ENCODE peak calls at places on chromosomes 2 and 18, in five cellular contexts. P is K562, I is H1, W is GM12878, X is HepG2. J is an unnamed sample.

GRCh38 chr2:215751200-215751910 is 262.0 kb downstream of the MREG start:
- DNase-seq in P (no peak), I (no peak), W (no peak), X (peak), J (no peak)

GRCh38 chr2:236054125-236054524 is 114.1 kb downstream of the GBX2 start:
- DNase-seq in P (no peak), I (no peak), W (no peak), X (no peak), J (no peak)

GRCh38 chr2:234840336-234840735 is 111.5 kb upstream of the SH3BP4 start:
- DNase-seq in P (no peak), I (peak), W (no peak), X (peak), J (peak)

GRCh38 chr2:181658444-181658843 is 1.5 kb upstream of the CERKL start:
- DNase-seq in P (no peak), I (no peak), W (no peak), X (no peak), J (peak)

GRCh38 chr2:213229814-213230213 is 54.5 kb upstream of the SPAG16 start:
- DNase-seq in P (no peak), I (no peak), W (no peak), X (peak), J (no peak)

GRCh38 chr18:21896732-21897336 is 156.2 kb downstream of the MIB1 start:
- DNase-seq in P (peak), I (no peak), W (no peak), X (no peak), J (peak)

GRCh38 chr2:78431241-78431640 is 594.3 kb upstream of the REG3G start:
- DNase-seq in P (no peak), I (no peak), W (no peak), X (no peak), J (no peak)

GRCh38 chr2:178258916-178259315 is 64.6 kb downstream of the OSBPL6 start:
- DNase-seq in P (no peak), I (no peak), W (no peak), X (no peak), J (no peak)

GRCh38 chr18:45107425-45107824 is 426.7 kb downstream of the SETBP1 start:
- DNase-seq in P (no peak), I (no peak), W (no peak), X (no peak), J (no peak)

GRCh38 chr2:70678576-70679143 is 89.3 kb downstream of the ADD2 start:
- DNase-seq in P (no peak), I (no peak), W (no peak), X (no peak), J (no peak)

GRCh38 chr2:10501980-10502802 is 54.1 kb upstream of the ODC1 start:
- DNase-seq in P (no peak), I (no peak), W (no peak), X (no peak), J (no peak)

GRCh38 chr2:20065885-20066602 is 14.6 kb upstream of the LAPTM4A start:
- DNase-seq in P (no peak), I (no peak), W (no peak), X (peak), J (no peak)

GRCh38 chr2:231795525-231796327 is 9.5 kb downstream of the COPS7B start:
- DNase-seq in P (peak), I (no peak), W (no peak), X (peak), J (no peak)

GRCh38 chr2:10266133-10266620 is 36.5 kb upstream of the HPCAL1 start:
- DNase-seq in P (no peak), I (no peak), W (no peak), X (no peak), J (peak)

GRCh38 chr2:106183093-106183837 is 10.8 kb downstream of the UXS1 start:
- DNase-seq in P (peak), I (no peak), W (no peak), X (no peak), J (no peak)

GRCh38 chr2:47087051-47087450 is 68.1 kb downstream of the STPG4 start:
- DNase-seq in P (no peak), I (no peak), W (no peak), X (no peak), J (no peak)

GRCh38 chr2:197786010-197786877 is 1.1 kb upstream of the BOLL start:
- DNase-seq in P (no peak), I (peak), W (no peak), X (no peak), J (peak)

GRCh38 chr2:240796543-240797499 is 23.2 kb downstream of the KIF1A start:
- DNase-seq in P (no peak), I (no peak), W (no peak), X (no peak), J (no peak)

GRCh38 chr2:29260151-29260772 is 145.0 kb downstream of the CLIP4 start:
- DNase-seq in P (no peak), I (no peak), W (no peak), X (no peak), J (no peak)

GRCh38 chr2:235345745-235346144 is 148.1 kb upstream of the AGAP1 start:
- DNase-seq in P (no peak), I (no peak), W (no peak), X (no peak), J (no peak)

GRCh38 chr2:72367530-72368225 is 220.0 kb upstream of the CYP26B1 start:
- DNase-seq in P (no peak), I (no peak), W (no peak), X (peak), J (peak)

GRCh38 chr18:38243291-38243690 is 677.7 kb upstream of the CELF4 start:
- DNase-seq in P (no peak), I (no peak), W (no peak), X (no peak), J (no peak)

GRCh38 chr2:58042486-58042970 is 4.1 kb upstream of the VRK2 start:
- DNase-seq in P (peak), I (no peak), W (no peak), X (peak), J (no peak)

GRCh38 chr18:9838144-9838877 is 47.5 kb upstream of the TXNDC2 start:
- DNase-seq in P (no peak), I (peak), W (no peak), X (no peak), J (peak)

GRCh38 chr18:73688851-73689659 is 458.6 kb downstream of the FBXO15 start:
- DNase-seq in P (no peak), I (no peak), W (peak), X (no peak), J (no peak)

GRCh38 chr2:230779141-230779523 is 66.5 kb downstream of the CAB39 start:
- DNase-seq in P (no peak), I (no peak), W (no peak), X (no peak), J (no peak)

GRCh38 chr2:228474466-228474865 is 293.0 kb upstream of the SPHKAP start:
- DNase-seq in P (no peak), I (no peak), W (no peak), X (no peak), J (no peak)

GRCh38 chr18:24811963-24812681 is 351.7 kb downstream of the HRH4 start:
- DNase-seq in P (no peak), I (no peak), W (no peak), X (no peak), J (no peak)
- TF ChIP-seq ATF2 in P (no peak), I (no peak), W (no peak), X (no peak), J (no peak)

DNA sequence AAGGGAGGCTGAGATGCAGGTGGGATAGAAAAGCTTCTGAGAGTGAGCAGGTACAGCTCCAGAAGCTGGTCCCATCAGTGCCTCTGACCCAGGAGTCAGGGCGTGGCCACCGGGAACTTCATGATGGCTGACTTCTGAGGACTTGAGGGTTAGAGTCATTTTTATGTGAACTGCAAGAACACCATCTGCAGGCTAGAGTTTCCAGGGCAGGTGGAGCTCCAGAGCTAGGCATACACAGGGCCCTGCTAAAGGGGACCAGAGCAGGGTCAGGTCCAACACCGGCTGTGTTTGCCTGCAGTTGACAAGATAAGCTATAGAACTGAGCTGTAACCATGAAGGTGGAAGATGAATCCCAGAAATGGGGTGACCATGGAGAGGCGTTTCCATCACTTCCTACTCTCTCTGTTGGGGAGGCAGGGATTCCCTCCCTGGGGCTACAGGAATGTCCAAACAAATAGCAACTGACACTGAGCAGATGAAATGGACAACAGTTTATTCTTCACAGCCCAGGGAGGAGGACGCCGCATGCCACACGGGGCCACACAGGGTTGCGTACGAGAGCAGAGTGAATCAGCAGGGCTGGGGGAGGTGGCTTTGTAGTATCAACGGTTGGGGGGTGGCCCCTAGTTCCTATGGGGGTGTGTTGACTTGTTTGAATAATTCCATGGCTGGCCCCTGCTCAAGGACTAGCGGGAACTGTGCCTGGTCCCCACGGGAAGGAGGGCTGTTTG is 77.6 kb upstream of the ZNF516 start:
- DNase-seq in P (no peak), I (no peak), W (no peak), X (peak), J (no peak)
- TF ChIP-seq ATF2 in P (no peak), I (no peak), W (no peak), X (no peak), J (no peak)

DNA sequence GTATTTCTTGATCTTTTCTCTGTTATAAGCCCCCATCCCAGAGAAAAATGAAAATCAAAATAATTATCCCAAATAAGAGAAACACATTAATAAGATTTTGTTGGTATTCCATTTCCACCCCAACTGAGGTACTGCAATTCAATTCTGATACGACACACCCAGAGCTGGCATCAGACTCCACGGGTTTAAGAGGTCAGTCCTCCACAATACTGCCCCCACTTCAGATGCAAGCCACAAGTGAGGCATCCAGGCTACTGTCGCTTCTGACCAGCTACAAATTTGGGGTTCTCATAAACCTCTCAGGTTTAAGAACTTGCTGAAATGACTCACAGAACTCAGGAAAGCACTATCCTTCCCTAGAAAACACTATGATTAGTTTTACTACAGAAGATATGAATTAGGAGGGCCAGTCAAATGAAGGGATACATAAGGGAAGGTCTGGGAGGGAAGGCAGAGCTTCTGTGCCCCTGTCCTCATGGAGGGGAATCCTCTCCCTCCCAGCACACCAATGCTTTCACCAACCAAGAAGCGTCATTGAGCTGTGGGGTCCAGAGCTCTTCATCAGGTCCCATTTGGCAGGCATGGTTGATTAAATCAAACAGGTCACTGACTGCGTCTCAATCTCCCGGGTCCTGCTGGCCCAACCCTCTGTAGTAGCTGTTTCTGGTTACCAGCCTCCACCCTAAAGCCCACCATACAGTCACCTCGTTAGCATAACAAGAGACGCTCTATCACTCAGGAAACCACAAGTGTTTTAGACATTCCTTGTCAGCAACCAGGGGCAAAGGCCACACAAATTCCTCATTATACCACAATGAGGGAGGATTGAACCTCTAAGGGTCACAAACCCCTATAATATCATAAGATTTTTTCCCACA is 46.2 kb downstream of the IWS1 start:
- DNase-seq in P (no peak), I (no peak), W (no peak), X (no peak), J (no peak)
- TF ChIP-seq ATF2 in P (no peak), I (no peak), W (no peak), X (no peak), J (no peak)

DNA sequence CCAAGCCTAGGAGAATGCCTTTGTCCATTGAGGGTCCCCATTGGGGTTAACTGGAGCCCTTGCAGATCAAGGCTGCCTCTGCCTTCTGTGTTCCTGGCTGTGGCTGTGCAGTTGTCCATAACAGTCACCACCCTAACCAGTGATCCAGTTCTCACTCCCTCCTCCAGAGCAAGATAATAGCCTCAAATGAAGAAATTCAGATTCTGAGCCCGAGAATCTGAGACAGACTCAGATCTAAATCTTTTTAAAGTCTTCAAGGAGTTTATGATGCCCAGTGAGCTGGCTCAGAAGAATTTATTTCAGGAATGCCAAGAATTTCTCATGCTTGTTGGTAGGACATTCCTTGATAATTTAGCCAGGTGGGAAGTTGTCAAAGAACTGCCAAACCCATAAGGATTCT is 44.3 kb upstream of the RAB6C start:
- DNase-seq in P (no peak), I (no peak), W (no peak), X (no peak), J (no peak)
- TF ChIP-seq ATF2 in P (no peak), I (no peak), W (no peak), X (no peak), J (no peak)

GRCh38 chr2:66389651-66390131 is 45.2 kb upstream of the MEIS1 start:
- DNase-seq in P (peak), I (no peak), W (no peak), X (no peak), J (no peak)
- TF ChIP-seq ATF2 in P (no peak), I (no peak), W (no peak), X (no peak), J (no peak)

DNA sequence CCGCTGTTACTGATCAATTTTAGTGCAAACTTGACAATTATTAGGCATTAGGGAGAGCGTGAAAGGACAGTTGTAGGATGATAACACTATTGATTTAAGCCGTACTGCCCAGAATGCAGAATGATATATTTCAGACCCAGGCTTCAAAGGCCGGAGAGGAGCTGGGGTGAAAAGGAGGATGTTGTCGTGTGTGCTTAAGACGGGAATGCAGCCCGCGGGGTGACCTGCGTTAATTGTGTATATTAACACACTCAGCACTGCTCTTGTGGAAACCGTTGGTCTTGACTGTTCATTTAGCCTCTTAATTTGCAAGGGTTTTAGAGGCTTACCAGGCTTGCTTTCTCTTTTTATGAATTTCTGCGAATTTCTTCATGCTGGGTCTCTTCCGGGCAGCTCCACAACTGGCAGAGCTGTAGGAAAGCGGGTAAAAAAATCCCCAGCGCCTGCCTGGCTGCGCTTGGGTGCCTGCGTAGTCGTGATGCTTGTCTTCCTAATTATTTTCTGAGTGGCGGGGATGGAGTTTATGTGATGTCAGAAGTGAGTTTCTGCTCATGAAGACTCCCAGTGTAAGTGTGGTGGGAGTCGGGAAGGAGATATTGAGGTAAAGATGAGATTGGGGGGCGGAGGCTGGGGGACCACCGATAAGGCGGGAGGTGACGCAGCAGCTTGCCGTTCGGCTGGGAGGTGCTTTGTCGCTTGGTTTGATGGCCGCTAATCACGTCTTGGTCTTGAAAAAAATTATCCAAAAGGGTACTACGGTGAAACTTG is 229.7 kb downstream of the LDLRAD4 start:
- DNase-seq in P (no peak), I (no peak), W (no peak), X (no peak), J (no peak)
- TF ChIP-seq ATF2 in P (no peak), I (no peak), W (no peak), X (no peak), J (no peak)

DNA sequence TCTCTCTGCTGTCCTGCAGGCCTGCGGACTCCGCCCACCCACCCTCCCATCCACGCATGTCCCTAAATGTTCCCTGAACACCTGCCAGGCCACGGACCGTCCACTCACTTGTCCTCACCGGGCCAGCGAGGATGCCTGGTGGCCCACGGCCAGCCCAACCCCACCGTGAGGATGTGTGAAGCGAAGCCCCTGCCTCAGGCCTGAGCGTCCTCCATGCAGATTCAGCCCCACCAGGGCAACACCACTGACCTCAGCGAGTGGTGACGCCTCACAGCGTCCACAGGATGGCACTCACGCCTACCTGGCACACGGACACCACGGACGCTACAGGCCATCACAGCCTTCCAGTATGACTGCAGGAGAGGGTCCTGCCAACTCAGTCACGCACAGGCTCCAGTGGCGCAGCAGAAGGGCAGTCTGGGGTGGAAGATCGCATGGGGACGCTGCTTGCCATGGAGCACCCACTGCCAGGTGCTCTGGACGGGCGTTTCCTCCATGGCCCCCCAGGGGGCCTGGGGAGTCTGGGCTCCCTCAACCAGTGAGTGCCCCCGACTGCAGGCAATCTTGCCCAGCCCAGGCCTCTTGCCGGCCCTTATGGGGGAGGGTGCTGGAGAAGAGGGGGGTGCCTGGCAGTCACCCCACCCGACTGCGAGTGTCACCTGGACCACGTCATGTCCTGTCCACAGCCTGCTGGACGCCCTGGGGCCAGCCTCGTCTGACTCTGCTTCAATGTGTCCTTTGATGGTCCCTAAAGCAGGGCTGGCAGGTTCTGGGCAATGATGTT is 25.4 kb downstream of the HDAC4 start:
- DNase-seq in P (no peak), I (no peak), W (no peak), X (no peak), J (no peak)
- TF ChIP-seq ATF2 in P (no peak), I (no peak), W (no peak), X (no peak), J (no peak)

GRCh38 chr2:196422361-196422760 is 217.2 kb upstream of the CCDC150 start:
- DNase-seq in P (no peak), I (no peak), W (no peak), X (no peak), J (no peak)
- TF ChIP-seq ATF2 in P (no peak), I (no peak), W (no peak), X (no peak), J (no peak)